ENCODE peak calls at places on chromosome 12, in ten cellular contexts. Z, I, Y, M, H, D, V, F, S and T are unnamed samples.

GRCh38 chr12:3455312-3455711 is 35.7 kb upstream of the PRMT8 start:
- DNase-seq in Y (no peak), D (no peak), H (no peak), M (no peak), I (no peak), V (no peak), F (no peak), S (no peak), Z (no peak), T (no peak)

GRCh38 chr12:48795550-48796455 is 6.9 kb upstream of the ADCY6 start:
- DNase-seq in F (no peak), V (peak), Z (peak), M (peak), I (no peak), H (no peak), Y (peak), D (peak), S (peak), T (no peak)

GRCh38 chr12:114729731-114730130 is 45.8 kb upstream of the TBX3 start:
- DNase-seq in Y (no peak), F (no peak), S (no peak), I (no peak), V (no peak), M (no peak), Z (no peak), H (no peak), D (peak), T (no peak)

GRCh38 chr12:16950041-16950677 is 344.2 kb upstream of the LMO3 start:
- DNase-seq in Z (no peak), I (no peak), H (no peak), M (no peak), D (no peak), Y (no peak), S (no peak), F (no peak), V (no peak), T (no peak)

GRCh38 chr12:114926341-114926740 is 242.4 kb upstream of the TBX3 start:
- DNase-seq in V (no peak), D (no peak), M (no peak), S (no peak), Z (no peak), Y (no peak), I (no peak), H (no peak), F (no peak), T (no peak)

GRCh38 chr12:19707948-19708409 is 268.7 kb downstream of the AEBP2 start:
- DNase-seq in H (no peak), Y (no peak), D (peak), M (no peak), S (no peak), F (no peak), V (no peak), Z (no peak), I (no peak), T (no peak)

GRCh38 chr12:16331998-16332397 is 15.4 kb upstream of the MGST1 start:
- DNase-seq in Z (no peak), H (no peak), V (no peak), I (no peak), D (no peak), F (no peak), M (no peak), S (no peak), Y (no peak), T (no peak)

GRCh38 chr12:25894759-25895158 is 63.7 kb upstream of the RASSF8 start:
- DNase-seq in Y (no peak), Z (no peak), F (no peak), M (no peak), D (no peak), I (no peak), V (no peak), S (no peak), H (no peak), T (no peak)